ENCODE peak calls at places on chromosome 2, in six cellular contexts. X is prostate gland; I is neuronal stem cell; M is CD4-positive, alpha-beta T cell; T is WERI-Rb-1; P is A549. Y is an unnamed sample.

GRCh38 chr2:200466703-200467418 is 43.0 kb downstream of the KCTD18 start:
- DNase-seq in X (no peak), M (no peak), T (no peak), P (no peak), I (no peak), Y (peak)

GRCh38 chr2:149049142-149049541 is 10.6 kb downstream of the LYPD6B start:
- DNase-seq in I (no peak), M (no peak), T (no peak), X (no peak), P (no peak), Y (no peak)

GRCh38 chr2:101467306-101467705 is 7.6 kb downstream of the RFX8 start:
- DNase-seq in X (no peak), P (no peak), I (peak), T (no peak), M (no peak), Y (no peak)

GRCh38 chr2:120779781-120780283 is 44.2 kb downstream of the GLI2 start:
- DNase-seq in T (peak), M (no peak), P (peak), X (no peak), I (no peak), Y (no peak)

GRCh38 chr2:173151671-173152398 is 76.2 kb downstream of the MAP3K20 start:
- DNase-seq in P (peak), X (no peak), M (no peak), T (no peak), I (no peak), Y (no peak)

GRCh38 chr2:118588826-118589225 is 258.6 kb downstream of the EN1 start:
- DNase-seq in M (no peak), T (no peak), P (no peak), X (no peak), I (no peak), Y (no peak)

GRCh38 chr2:45585267-45585861 is 25.7 kb downstream of the SRBD1 start:
- DNase-seq in P (peak), M (no peak), T (no peak), I (no peak), X (no peak), Y (no peak)

GRCh38 chr2:171531291-171531690 is 9.0 kb downstream of the CYBRD1 start:
- DNase-seq in X (no peak), I (no peak), M (no peak), P (no peak), T (no peak), Y (peak)

GRCh38 chr2:133241231-133241575 is 327.1 kb downstream of the NCKAP5 start:
- DNase-seq in T (no peak), I (no peak), P (no peak), M (no peak), X (no peak), Y (no peak)

GRCh38 chr2:1495676-1496393 is 82.6 kb downstream of the TPO start:
- DNase-seq in P (no peak), M (no peak), X (no peak), T (no peak), I (no peak), Y (no peak)

GRCh38 chr2:101157272-101157671 is 6.1 kb upstream of the TBC1D8 start:
- DNase-seq in I (no peak), P (no peak), M (no peak), T (no peak), X (no peak), Y (no peak)

GRCh38 chr2:68835636-68836035 is 35.6 kb downstream of the BMP10 start:
- DNase-seq in P (no peak), X (no peak), M (no peak), T (no peak), I (no peak), Y (no peak)

GRCh38 chr2:120237491-120237902 is 14.3 kb upstream of the TMEM185B start:
- DNase-seq in X (no peak), P (peak), T (no peak), M (no peak), I (no peak), Y (no peak)

GRCh38 chr2:47265751-47266231 is 110.7 kb upstream of the STPG4 start:
- DNase-seq in X (peak), T (peak), M (no peak), P (no peak), I (no peak), Y (no peak)
- H3K27ac ChIP-seq in X (no peak), T (peak), M (no peak), P (peak), I (no peak), Y (no peak)

GRCh38 chr2:240991378-240992263 is 6.8 kb upstream of the SNED1 start:
- DNase-seq in I (no peak), X (peak), P (peak), M (no peak), T (no peak), Y (peak)

GRCh38 chr2:240990266-240990529 is 8.2 kb upstream of the SNED1 start:
- DNase-seq in I (no peak), X (no peak), T (no peak), P (no peak), M (no peak), Y (no peak)

GRCh38 chr2:240992572-240993291 is 5.7 kb upstream of the SNED1 start:
- DNase-seq in P (no peak), X (no peak), T (no peak), I (no peak), M (no peak), Y (peak)

GRCh38 chr2:240989451-240990265 is 8.8 kb upstream of the SNED1 start:
- DNase-seq in P (peak), I (no peak), T (peak), M (no peak), X (no peak), Y (peak)

GRCh38 chr2:240990726-240991377 is 7.6 kb upstream of the SNED1 start:
- DNase-seq in I (no peak), T (no peak), X (no peak), M (no peak), P (no peak), Y (peak)
- H3K27ac ChIP-seq in I (no peak), T (no peak), X (peak), M (no peak), P (peak), Y (peak)

DNA sequence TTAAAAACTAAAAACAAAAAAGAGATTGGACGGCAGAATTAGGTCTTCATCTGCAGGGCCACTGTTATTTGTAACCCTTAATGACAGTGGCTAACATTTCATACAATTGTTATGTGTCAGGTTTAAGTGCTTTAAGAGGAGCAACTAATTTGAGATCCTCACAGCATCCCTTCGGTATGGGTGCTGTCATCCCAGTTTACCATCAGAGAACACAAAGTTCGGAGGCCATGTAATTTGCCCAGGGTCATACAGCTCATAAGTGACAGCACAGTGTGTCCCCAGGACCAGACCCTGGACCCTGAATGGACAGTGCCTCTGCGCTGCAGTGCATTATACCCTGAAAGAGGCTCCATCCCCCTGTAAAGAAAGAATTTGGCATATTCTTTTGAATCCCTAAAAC is 114.7 kb downstream of the FEZ2 start:
- DNase-seq in I (no peak), M (no peak), X (no peak), T (no peak), P (no peak), Y (no peak)
- H3K27ac ChIP-seq in I (no peak), M (no peak), X (no peak), T (no peak), P (peak), Y (peak)

DNA sequence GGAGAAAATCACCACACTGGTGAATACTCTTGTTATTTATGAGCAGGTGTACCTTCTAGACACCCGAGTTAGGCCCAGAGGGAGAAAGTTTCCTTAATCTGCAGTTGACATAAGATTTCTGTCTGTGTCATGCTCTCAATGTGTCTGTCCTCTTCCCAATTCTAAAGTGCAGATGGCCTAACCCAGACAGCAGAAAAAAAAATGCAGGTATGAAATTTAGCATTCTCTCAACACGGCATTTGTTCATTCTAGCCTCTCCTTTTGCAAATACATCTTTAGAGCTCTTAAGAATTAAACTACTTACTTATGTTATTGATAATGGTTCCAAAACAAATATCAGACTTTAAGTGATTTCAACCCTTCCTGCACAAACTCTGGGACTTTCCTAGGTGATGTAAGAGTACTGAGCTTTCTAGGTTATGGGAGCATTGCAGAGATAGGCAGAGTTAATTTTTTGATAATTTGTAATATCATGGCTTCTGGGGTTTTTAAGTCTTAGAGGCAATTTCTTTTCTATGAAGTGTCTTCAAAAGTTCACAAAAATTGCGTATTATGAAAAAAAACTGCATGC is 32.9 kb upstream of the ITGB6 start:
- DNase-seq in I (no peak), M (no peak), X (no peak), P (no peak), T (no peak), Y (no peak)
- H3K27ac ChIP-seq in I (no peak), M (no peak), X (no peak), P (peak), T (no peak), Y (peak)

DNA sequence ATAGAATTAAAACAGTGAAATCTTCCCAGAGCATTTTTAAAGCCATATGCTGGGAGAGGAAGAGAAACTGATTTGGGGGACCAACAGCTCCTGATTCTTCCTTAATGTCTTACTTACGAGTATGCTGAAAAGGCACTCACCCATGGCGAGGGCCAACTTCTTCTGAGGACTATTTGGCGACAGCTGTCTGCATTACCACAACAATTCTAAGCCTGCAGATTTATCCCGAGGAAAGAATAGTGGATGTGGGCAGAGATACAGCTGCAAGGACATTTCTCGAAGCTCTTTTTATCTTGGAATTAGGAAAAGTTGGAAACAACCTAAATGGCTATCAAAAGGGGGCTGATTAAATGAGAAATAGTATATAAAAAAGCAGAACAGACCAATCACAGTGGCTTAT is 40.3 kb upstream of the FHL2 start:
- DNase-seq in P (no peak), X (no peak), T (peak), I (no peak), M (no peak), Y (no peak)
- H3K27ac ChIP-seq in P (no peak), X (no peak), T (peak), I (no peak), M (no peak), Y (no peak)

DNA sequence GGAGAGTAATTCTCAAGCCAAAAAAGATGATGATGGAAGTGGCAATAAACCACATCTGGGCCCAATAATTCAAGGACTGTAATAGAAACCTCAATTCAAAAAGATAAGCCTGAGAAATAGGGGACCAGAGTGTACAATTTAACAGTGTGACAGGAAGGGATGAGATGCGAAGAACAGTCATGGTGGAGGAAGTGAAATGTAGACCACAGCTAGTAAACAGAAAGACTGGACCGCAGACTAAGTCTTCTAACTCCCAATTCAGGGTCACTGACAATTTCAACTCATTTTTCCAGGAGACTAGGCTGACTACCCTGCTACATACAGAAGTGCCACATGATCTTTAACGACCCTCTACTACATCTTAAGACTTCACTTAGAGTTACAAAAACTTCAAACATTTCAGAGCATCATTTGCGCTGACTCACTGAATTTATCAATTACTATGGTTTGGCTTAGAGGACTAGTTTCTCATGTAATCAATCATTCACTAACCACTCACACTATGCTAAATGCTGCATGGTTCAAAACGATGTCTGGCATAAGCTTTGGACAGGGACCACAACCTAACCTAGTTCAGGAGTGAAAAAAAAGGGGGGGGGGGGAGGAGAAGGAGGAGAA is 9.0 kb downstream of the CUL3 start:
- DNase-seq in M (no peak), T (no peak), P (no peak), I (no peak), X (no peak), Y (no peak)
- H3K27ac ChIP-seq in M (no peak), T (no peak), P (no peak), I (no peak), X (no peak), Y (no peak)

GRCh38 chr2:64211471-64211870 is 67.3 kb upstream of the PELI1 start:
- DNase-seq in M (no peak), I (no peak), T (no peak), P (no peak), X (no peak), Y (no peak)
- H3K27ac ChIP-seq in M (no peak), I (no peak), T (no peak), P (no peak), X (no peak), Y (no peak)

DNA sequence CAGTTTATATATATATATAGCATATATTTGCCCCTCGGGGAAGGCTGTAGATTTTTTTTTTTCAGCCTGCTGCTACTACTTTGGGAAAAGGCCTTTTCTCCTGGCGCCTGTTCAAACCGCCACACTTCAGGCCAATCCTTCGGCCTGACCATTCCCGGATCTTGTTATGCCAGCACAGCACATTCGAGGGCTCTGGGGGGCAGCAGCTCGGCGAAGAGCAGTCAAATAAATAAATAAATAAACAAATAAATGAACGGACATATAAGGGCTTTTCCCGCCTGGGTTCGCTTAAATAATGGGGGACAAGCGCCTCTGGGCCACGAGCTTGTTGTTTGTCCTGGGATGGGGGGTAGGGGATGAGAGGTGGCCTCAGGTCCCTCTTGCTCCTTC is 10.6 kb downstream of the HOXD8 start:
- DNase-seq in I (no peak), M (no peak), P (no peak), X (no peak), T (no peak), Y (no peak)
- H3K27ac ChIP-seq in I (no peak), M (no peak), P (peak), X (no peak), T (no peak), Y (peak)

GRCh38 chr2:95063401-95063958 is 38.0 kb downstream of the MAL start:
- DNase-seq in M (no peak), I (no peak), T (no peak), X (no peak), P (no peak), Y (no peak)
- H3K27ac ChIP-seq in M (no peak), I (no peak), T (no peak), X (no peak), P (no peak), Y (no peak)

Y was measured in psoas muscle.